ENCODE peak calls at places on chromosomes 11 and 22, in seven cellular contexts. H, D, J, C, N, V and G are unnamed samples.

GRCh38 chr11:862704-863388 is 20.2 kb downstream of the TSPAN4 start:
- DNase-seq in V (no peak), D (no peak), J (no peak), N (no peak), H (no peak), C (no peak), G (no peak)

GRCh38 chr11:102014756-102015155 is 32.5 kb upstream of the CFAP300 start:
- DNase-seq in C (no peak), J (no peak), N (no peak), D (no peak), V (no peak), H (no peak), G (no peak)

GRCh38 chr11:15199693-15200092 is 85.0 kb downstream of the INSC start:
- DNase-seq in D (no peak), J (no peak), N (no peak), C (no peak), V (no peak), H (no peak), G (no peak)

GRCh38 chr22:27994481-27995331 is 75.7 kb upstream of the PITPNB start:
- DNase-seq in C (no peak), V (no peak), D (no peak), H (no peak), N (no peak), J (no peak), G (peak; percentile 47)

GRCh38 chr11:78290293-78291176 is 101.8 kb downstream of the USP35 start:
- DNase-seq in V (no peak), J (no peak), H (no peak), C (peak; percentile 13), N (peak; percentile 43), D (peak; percentile 56), G (no peak)

GRCh38 chr11:127624455-127624854 is 623.9 kb upstream of the KIRREL3 start:
- DNase-seq in N (no peak), C (no peak), D (no peak), H (peak; percentile 66), J (no peak), V (no peak), G (no peak)

GRCh38 chr11:72741849-72742521 is 10.2 kb downstream of the ARAP1 start:
- DNase-seq in V (no peak), D (no peak), C (no peak), N (no peak), J (no peak), H (no peak), G (no peak)

GRCh38 chr11:36431429-36432092 is 78.5 kb downstream of the TRAF6 start:
- DNase-seq in H (no peak), N (peak; percentile 80), J (no peak), C (peak; percentile 98), D (peak; percentile 86), V (no peak), G (peak; percentile 90)

GRCh38 chr22:20805972-20806471 is 32.1 kb downstream of the SERPIND1 start:
- DNase-seq in D (no peak), N (no peak), H (no peak), V (no peak), C (no peak), J (no peak), G (no peak)